ENCODE peak calls at places on chromosomes 7 and 10, in four cellular contexts. One of them, this sample, is unnamed.

GRCh38 chr7:90211391-90212148 is at the start of gene STEAP2:
- DNase-seq in adrenal gland: peak
- DNase-seq in IMR-90: peak
- DNase-seq in heart left ventricle: peak
- DNase-seq in this sample: peak

GRCh38 chr7:127708788-127709187 is 56.8 kb downstream of the SND1 start:
- DNase-seq in heart left ventricle: peak
- DNase-seq in IMR-90: peak
- DNase-seq in adrenal gland: peak
- DNase-seq in this sample: peak

GRCh38 chr10:122407375-122408125 is 33.0 kb downstream of the PLEKHA1 start:
- DNase-seq in IMR-90: no peak
- DNase-seq in adrenal gland: peak
- DNase-seq in heart left ventricle: peak
- DNase-seq in this sample: no peak

GRCh38 chr10:60769406-60769805 is 8.9 kb upstream of the CDK1 start:
- DNase-seq in IMR-90: no peak
- DNase-seq in adrenal gland: no peak
- DNase-seq in heart left ventricle: no peak
- DNase-seq in this sample: no peak

GRCh38 chr7:67019562-67020390 is 23.1 kb downstream of the TYW1 start:
- DNase-seq in adrenal gland: no peak
- DNase-seq in heart left ventricle: no peak
- DNase-seq in IMR-90: peak
- DNase-seq in this sample: no peak

GRCh38 chr7:152423991-152424347 is 11.8 kb downstream of the KMT2C start:
- DNase-seq in adrenal gland: no peak
- DNase-seq in IMR-90: no peak
- DNase-seq in heart left ventricle: no peak
- DNase-seq in this sample: no peak

GRCh38 chr7:127632276-127632910 is 14.5 kb upstream of the PAX4 start:
- DNase-seq in adrenal gland: no peak
- DNase-seq in IMR-90: peak
- DNase-seq in heart left ventricle: no peak
- DNase-seq in this sample: no peak

GRCh38 chr10:4240641-4241197 is 455.7 kb upstream of the KLF6 start:
- DNase-seq in adrenal gland: no peak
- DNase-seq in heart left ventricle: no peak
- DNase-seq in IMR-90: peak
- DNase-seq in this sample: no peak

GRCh38 chr10:113113918-113114317 is 163.9 kb downstream of the TCF7L2 start:
- DNase-seq in adrenal gland: no peak
- DNase-seq in heart left ventricle: no peak
- DNase-seq in IMR-90: no peak
- DNase-seq in this sample: no peak

GRCh38 chr10:33441561-33441960 is 107.1 kb upstream of the NRP1 start:
- DNase-seq in IMR-90: no peak
- DNase-seq in adrenal gland: no peak
- DNase-seq in heart left ventricle: no peak
- DNase-seq in this sample: no peak

GRCh38 chr10:50407077-50407801 is 155.9 kb upstream of the ASAH2 start:
- DNase-seq in IMR-90: no peak
- DNase-seq in heart left ventricle: no peak
- DNase-seq in adrenal gland: no peak
- DNase-seq in this sample: no peak

GRCh38 chr10:15374561-15374960 is 3.5 kb upstream of the FAM171A1 start:
- DNase-seq in adrenal gland: no peak
- DNase-seq in heart left ventricle: no peak
- DNase-seq in IMR-90: no peak
- DNase-seq in this sample: no peak

GRCh38 chr10:77784856-77785255 is 141.7 kb downstream of the DLG5 start:
- DNase-seq in heart left ventricle: no peak
- DNase-seq in adrenal gland: no peak
- DNase-seq in IMR-90: peak
- DNase-seq in this sample: no peak

GRCh38 chr10:89118091-89118490 is 89.0 kb downstream of the CH25H start:
- DNase-seq in IMR-90: peak
- DNase-seq in adrenal gland: no peak
- DNase-seq in heart left ventricle: no peak
- DNase-seq in this sample: no peak

GRCh38 chr7:148153611-148154010 is 437.0 kb upstream of the C7orf33 start:
- DNase-seq in adrenal gland: peak
- DNase-seq in heart left ventricle: peak
- DNase-seq in IMR-90: no peak
- DNase-seq in this sample: no peak

GRCh38 chr10:89283988-89284475 is 17.8 kb upstream of the IFIT2 start:
- DNase-seq in IMR-90: peak
- DNase-seq in adrenal gland: peak
- DNase-seq in heart left ventricle: peak
- DNase-seq in this sample: no peak

GRCh38 chr10:133359554-133359971 is 1.7 kb upstream of the FUOM start:
- DNase-seq in heart left ventricle: no peak
- DNase-seq in adrenal gland: no peak
- DNase-seq in IMR-90: no peak
- DNase-seq in this sample: no peak

GRCh38 chr10:88091490-88092061 is 228.2 kb downstream of the PTEN start:
- DNase-seq in IMR-90: no peak
- DNase-seq in adrenal gland: no peak
- DNase-seq in heart left ventricle: no peak
- DNase-seq in this sample: no peak

GRCh38 chr10:97422921-97423420 is 3.0 kb upstream of the PGAM1 start:
- DNase-seq in heart left ventricle: no peak
- DNase-seq in IMR-90: peak
- DNase-seq in adrenal gland: no peak
- DNase-seq in this sample: peak

GRCh38 chr7:18458830-18459229 is 36.7 kb upstream of the HDAC9 start:
- DNase-seq in adrenal gland: peak
- DNase-seq in heart left ventricle: no peak
- DNase-seq in IMR-90: no peak
- DNase-seq in this sample: peak

GRCh38 chr7:105677803-105678583 is 96.7 kb upstream of the EFCAB10 start:
- DNase-seq in IMR-90: no peak
- DNase-seq in heart left ventricle: no peak
- DNase-seq in adrenal gland: peak
- DNase-seq in this sample: no peak

GRCh38 chr7:2523461-2523905 is 3.9 kb downstream of the LFNG start:
- DNase-seq in IMR-90: no peak
- DNase-seq in adrenal gland: no peak
- DNase-seq in heart left ventricle: no peak
- DNase-seq in this sample: no peak

GRCh38 chr7:94615641-94616040 is 40.3 kb downstream of the SGCE start:
- DNase-seq in heart left ventricle: no peak
- DNase-seq in adrenal gland: no peak
- DNase-seq in IMR-90: no peak
- DNase-seq in this sample: no peak

GRCh38 chr7:22992874-22993840 is 20.8 kb downstream of the HYCC1 start:
- DNase-seq in heart left ventricle: no peak
- DNase-seq in IMR-90: no peak
- DNase-seq in adrenal gland: no peak
- DNase-seq in this sample: no peak

GRCh38 chr7:508461-509170 is 11.0 kb downstream of the PDGFA start:
- DNase-seq in heart left ventricle: no peak
- DNase-seq in adrenal gland: no peak
- DNase-seq in IMR-90: no peak
- DNase-seq in this sample: no peak

GRCh38 chr7:44973610-44974401 is 5.0 kb downstream of the MYO1G start:
- DNase-seq in adrenal gland: peak
- DNase-seq in IMR-90: no peak
- DNase-seq in heart left ventricle: no peak
- DNase-seq in this sample: no peak

GRCh38 chr7:130227883-130228575 is 20.4 kb downstream of the SSMEM1 start:
- DNase-seq in IMR-90: no peak
- DNase-seq in heart left ventricle: no peak
- DNase-seq in adrenal gland: no peak
- DNase-seq in this sample: no peak

GRCh38 chr7:151378011-151378410 is 31.8 kb downstream of the WDR86 start:
- DNase-seq in heart left ventricle: no peak
- DNase-seq in adrenal gland: no peak
- DNase-seq in IMR-90: no peak
- DNase-seq in this sample: no peak

GRCh38 chr10:120217736-120218135 is 239.3 kb upstream of the PLPP4 start:
- DNase-seq in heart left ventricle: no peak
- DNase-seq in IMR-90: no peak
- DNase-seq in adrenal gland: no peak
- DNase-seq in this sample: no peak

GRCh38 chr10:18377898-18378297 is 237.7 kb downstream of the CACNB2 start:
- DNase-seq in adrenal gland: no peak
- DNase-seq in heart left ventricle: no peak
- DNase-seq in IMR-90: no peak
- DNase-seq in this sample: no peak

DNA sequence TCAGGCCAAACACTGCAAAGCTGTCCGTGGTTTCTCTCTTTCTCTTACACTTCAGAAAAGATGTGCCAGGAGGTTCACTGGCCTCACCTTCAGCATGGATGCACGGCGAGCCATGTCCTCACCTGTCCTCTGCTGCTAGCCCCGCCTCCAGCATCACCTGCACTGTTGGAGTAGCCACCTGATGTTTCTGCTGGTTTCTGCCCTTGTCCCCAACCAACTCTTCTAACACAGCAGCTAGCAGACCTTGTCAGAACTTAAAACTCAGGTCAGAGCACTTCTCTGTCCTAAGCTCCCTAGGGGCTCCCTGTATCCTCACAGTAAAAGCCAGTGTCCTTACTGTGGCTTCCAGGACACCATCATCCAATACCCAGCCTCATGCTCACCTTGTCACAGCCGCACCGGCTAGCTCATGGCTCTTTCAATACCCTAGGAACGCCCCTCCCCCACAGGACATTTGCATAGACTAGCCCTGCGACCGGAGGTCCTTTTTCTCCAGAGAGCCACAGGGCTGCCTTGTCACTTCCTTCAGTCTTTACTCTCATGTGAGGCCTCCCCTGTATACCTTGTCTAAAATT is 15.2 kb downstream of the PALD1 start:
- DNase-seq in IMR-90: no peak
- DNase-seq in heart left ventricle: peak
- DNase-seq in adrenal gland: no peak
- DNase-seq in this sample: no peak
- TF ChIP-seq POLR2A in IMR-90: no peak
- TF ChIP-seq POLR2A in heart left ventricle: no peak
- TF ChIP-seq POLR2A in adrenal gland: no peak
- TF ChIP-seq POLR2A in this sample: no peak

GRCh38 chr10:25465582-25466372 is 291.0 kb downstream of the GPR158 start:
- DNase-seq in IMR-90: no peak
- DNase-seq in heart left ventricle: no peak
- DNase-seq in adrenal gland: no peak
- DNase-seq in this sample: peak
- TF ChIP-seq POLR2A in IMR-90: no peak
- TF ChIP-seq POLR2A in heart left ventricle: no peak
- TF ChIP-seq POLR2A in adrenal gland: no peak
- TF ChIP-seq POLR2A in this sample: no peak

DNA sequence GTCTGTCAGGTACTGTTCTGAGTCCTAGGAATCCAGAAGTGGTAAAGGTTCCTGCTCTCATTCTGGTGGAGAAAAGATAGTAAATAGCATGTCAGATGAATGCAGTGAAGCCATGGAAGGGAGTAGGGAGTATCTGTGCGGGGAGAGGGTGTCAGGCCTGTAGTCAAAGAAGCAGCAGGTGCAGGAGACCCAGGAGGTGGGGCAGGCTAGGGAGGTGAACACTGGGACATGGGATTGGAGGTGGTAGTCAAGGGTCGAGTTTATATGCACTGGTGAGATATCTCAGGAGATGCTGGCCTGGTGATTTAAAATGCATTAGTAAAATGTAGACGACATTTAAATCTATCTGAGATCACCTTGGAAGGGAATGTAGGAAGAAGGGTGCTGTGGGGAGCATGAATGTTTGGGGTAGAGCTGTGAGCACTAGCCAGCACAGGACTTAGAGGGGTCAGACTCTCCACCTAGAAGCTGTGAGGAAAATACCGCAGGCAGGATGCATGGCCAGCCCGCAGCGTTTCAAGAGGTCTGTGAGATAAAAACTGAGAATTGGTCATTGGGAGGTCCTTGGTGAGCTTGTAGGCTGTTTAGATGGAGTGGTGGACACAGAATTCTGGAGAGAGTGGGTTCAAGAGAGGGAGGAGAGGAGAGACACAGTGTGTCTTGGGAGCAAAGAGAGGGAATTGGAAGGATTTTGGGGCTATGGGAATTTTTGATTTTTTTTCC is 6.8 kb downstream of the GTPBP4 start:
- DNase-seq in adrenal gland: no peak
- DNase-seq in heart left ventricle: no peak
- DNase-seq in IMR-90: no peak
- DNase-seq in this sample: no peak
- TF ChIP-seq POLR2A in adrenal gland: no peak
- TF ChIP-seq POLR2A in heart left ventricle: no peak
- TF ChIP-seq POLR2A in IMR-90: no peak
- TF ChIP-seq POLR2A in this sample: no peak

DNA sequence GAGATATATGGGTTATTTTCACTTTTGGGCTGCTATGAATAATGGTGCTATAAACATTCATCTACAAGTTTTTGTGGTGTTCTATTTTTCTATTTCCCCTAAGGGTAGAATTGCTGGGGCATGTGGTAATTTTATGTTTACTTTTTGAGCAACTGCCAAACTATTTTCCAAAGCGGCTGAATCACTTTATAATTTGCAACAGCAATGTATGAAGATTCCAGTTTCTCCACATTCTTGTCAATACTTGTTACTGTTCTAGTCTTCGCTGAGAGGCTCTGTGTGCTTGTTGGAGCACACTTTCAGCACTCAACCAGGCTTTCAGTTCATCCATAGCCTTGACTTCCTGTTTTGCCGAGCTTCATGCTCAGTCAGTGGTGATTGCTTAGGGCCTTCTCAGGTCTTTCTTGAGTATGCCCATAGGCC is 39.0 kb downstream of the ADK start:
- DNase-seq in IMR-90: peak
- DNase-seq in heart left ventricle: no peak
- DNase-seq in adrenal gland: no peak
- DNase-seq in this sample: no peak
- TF ChIP-seq POLR2A in IMR-90: no peak
- TF ChIP-seq POLR2A in heart left ventricle: no peak
- TF ChIP-seq POLR2A in adrenal gland: no peak
- TF ChIP-seq POLR2A in this sample: no peak

DNA sequence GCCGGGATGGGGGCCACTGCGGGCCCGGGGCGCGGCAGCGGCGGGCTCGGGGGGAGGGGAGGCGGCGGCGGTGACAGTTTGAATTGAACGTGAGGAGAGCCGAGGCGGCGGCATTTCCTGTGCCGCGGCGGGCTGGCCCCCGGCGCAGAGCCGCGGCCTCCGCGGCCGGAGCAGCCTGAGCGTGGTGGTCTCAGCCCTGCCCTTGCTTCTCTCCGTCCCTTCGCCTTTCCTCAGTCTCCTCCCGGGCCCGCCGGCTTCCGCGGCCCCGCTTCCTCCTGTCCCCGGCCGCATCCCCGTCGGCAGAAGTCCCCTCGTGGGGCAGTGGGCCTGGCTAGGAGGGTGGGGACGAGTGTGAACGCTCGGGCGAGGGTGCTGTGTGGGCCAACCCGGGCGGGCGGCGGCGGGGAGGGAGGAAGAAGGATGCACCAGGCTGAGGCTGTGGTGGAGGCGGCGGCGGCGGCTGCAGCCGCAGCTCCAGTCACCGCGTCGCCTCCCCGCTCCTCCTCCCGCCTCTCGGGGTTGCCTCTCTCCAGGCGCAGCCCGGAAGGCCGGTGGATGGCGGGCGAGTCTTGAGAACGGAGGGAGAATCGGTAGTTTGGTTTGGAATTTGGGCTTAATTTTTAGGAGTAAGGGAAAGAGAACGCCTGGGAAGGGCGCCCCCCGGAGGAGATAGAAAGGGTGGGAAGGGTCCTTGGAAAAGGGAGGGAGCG is 690 bp downstream of the SEPTIN7 start:
- DNase-seq in IMR-90: peak
- DNase-seq in heart left ventricle: peak
- DNase-seq in adrenal gland: peak
- DNase-seq in this sample: peak
- TF ChIP-seq POLR2A in IMR-90: no peak
- TF ChIP-seq POLR2A in heart left ventricle: no peak
- TF ChIP-seq POLR2A in adrenal gland: no peak
- TF ChIP-seq POLR2A in this sample: no peak

This sample was measured in H54.